ENCODE peak calls at places on chromosomes 6 and 20, in five cellular contexts. One of them, this sample, is unnamed.

GRCh38 chr6:170232186-170233002 is 58.5 kb downstream of the DLL1 start:
- DNase-seq in ovary: no peak
- DNase-seq in A549: no peak
- DNase-seq in sigmoid colon: no peak
- DNase-seq in transverse colon: no peak
- DNase-seq in this sample: no peak

GRCh38 chr6:19662911-19663310 is 174.3 kb upstream of the ID4 start:
- DNase-seq in ovary: no peak
- DNase-seq in A549: no peak
- DNase-seq in sigmoid colon: no peak
- DNase-seq in transverse colon: no peak
- DNase-seq in this sample: no peak

GRCh38 chr6:147218797-147219196 is 14.6 kb downstream of the STXBP5 start:
- DNase-seq in ovary: no peak
- DNase-seq in A549: no peak
- DNase-seq in sigmoid colon: no peak
- DNase-seq in transverse colon: no peak
- DNase-seq in this sample: no peak

GRCh38 chr6:138476116-138476515 is 23.2 kb downstream of the NHSL1 start:
- DNase-seq in ovary: no peak
- DNase-seq in A549: no peak
- DNase-seq in sigmoid colon: no peak
- DNase-seq in transverse colon: no peak
- DNase-seq in this sample: no peak

GRCh38 chr20:543369-544152 is at the start of gene CSNK2A1:
- DNase-seq in ovary: peak
- DNase-seq in A549: peak
- DNase-seq in sigmoid colon: peak
- DNase-seq in transverse colon: peak
- DNase-seq in this sample: peak

GRCh38 chr20:22800161-22800560 is 215.8 kb upstream of the FOXA2 start:
- DNase-seq in ovary: no peak
- DNase-seq in A549: no peak
- DNase-seq in sigmoid colon: no peak
- DNase-seq in transverse colon: no peak
- DNase-seq in this sample: no peak

GRCh38 chr6:125188037-125188436 is 34.5 kb downstream of the TPD52L1 start:
- DNase-seq in ovary: no peak
- DNase-seq in A549: no peak
- DNase-seq in sigmoid colon: no peak
- DNase-seq in transverse colon: no peak
- DNase-seq in this sample: no peak

GRCh38 chr6:77092971-77093370 is 370.3 kb downstream of the HTR1B start:
- DNase-seq in ovary: no peak
- DNase-seq in A549: no peak
- DNase-seq in sigmoid colon: no peak
- DNase-seq in transverse colon: no peak
- DNase-seq in this sample: no peak

GRCh38 chr6:34771727-34772126 is 14.4 kb downstream of the SNRPC start:
- DNase-seq in ovary: no peak
- DNase-seq in A549: no peak
- DNase-seq in sigmoid colon: no peak
- DNase-seq in transverse colon: no peak
- DNase-seq in this sample: no peak

GRCh38 chr6:121516331-121516730 is 80.9 kb downstream of the GJA1 start:
- DNase-seq in ovary: no peak
- DNase-seq in A549: no peak
- DNase-seq in sigmoid colon: no peak
- DNase-seq in transverse colon: no peak
- DNase-seq in this sample: no peak

GRCh38 chr6:12196326-12196936 is 93.7 kb upstream of the EDN1 start:
- DNase-seq in ovary: no peak
- DNase-seq in A549: no peak
- DNase-seq in sigmoid colon: no peak
- DNase-seq in transverse colon: no peak
- DNase-seq in this sample: no peak

GRCh38 chr6:166252601-166253000 is 55.6 kb downstream of the PRR18 start:
- DNase-seq in ovary: no peak
- DNase-seq in A549: no peak
- DNase-seq in sigmoid colon: no peak
- DNase-seq in transverse colon: no peak
- DNase-seq in this sample: no peak

GRCh38 chr6:40398034-40398679 is 189.0 kb downstream of the LRFN2 start:
- DNase-seq in ovary: no peak
- DNase-seq in A549: no peak
- DNase-seq in sigmoid colon: peak
- DNase-seq in transverse colon: no peak
- DNase-seq in this sample: no peak

GRCh38 chr20:41734506-41734945 is 116.3 kb upstream of the CHD6 start:
- DNase-seq in ovary: no peak
- DNase-seq in A549: peak
- DNase-seq in sigmoid colon: no peak
- DNase-seq in transverse colon: peak
- DNase-seq in this sample: peak

GRCh38 chr6:100622907-100623692 is 158.4 kb upstream of the SIM1 start:
- DNase-seq in ovary: no peak
- DNase-seq in A549: no peak
- DNase-seq in sigmoid colon: no peak
- DNase-seq in transverse colon: no peak
- DNase-seq in this sample: no peak

GRCh38 chr20:40489886-40490285 is 199.2 kb downstream of the MAFB start:
- DNase-seq in ovary: no peak
- DNase-seq in A549: no peak
- DNase-seq in sigmoid colon: no peak
- DNase-seq in transverse colon: no peak
- DNase-seq in this sample: no peak

GRCh38 chr20:53334861-53335260 is 258.8 kb downstream of the ZNF217 start:
- DNase-seq in ovary: no peak
- DNase-seq in A549: no peak
- DNase-seq in sigmoid colon: no peak
- DNase-seq in transverse colon: no peak
- DNase-seq in this sample: no peak

GRCh38 chr20:58650181-58650775 is 805 bp upstream of the STX16 start:
- DNase-seq in ovary: peak
- DNase-seq in A549: no peak
- DNase-seq in sigmoid colon: peak
- DNase-seq in transverse colon: no peak
- DNase-seq in this sample: peak

GRCh38 chr20:57464642-57465211 is 60.2 kb downstream of the CTCFL start:
- DNase-seq in ovary: no peak
- DNase-seq in A549: peak
- DNase-seq in sigmoid colon: no peak
- DNase-seq in transverse colon: no peak
- DNase-seq in this sample: no peak

GRCh38 chr20:49641683-49642649 is 71.7 kb downstream of the B4GALT5 start:
- DNase-seq in ovary: no peak
- DNase-seq in A549: no peak
- DNase-seq in sigmoid colon: no peak
- DNase-seq in transverse colon: peak
- DNase-seq in this sample: no peak

GRCh38 chr6:235763-236360 is 56.4 kb upstream of the DUSP22 start:
- DNase-seq in ovary: no peak
- DNase-seq in A549: no peak
- DNase-seq in sigmoid colon: no peak
- DNase-seq in transverse colon: no peak
- DNase-seq in this sample: no peak

GRCh38 chr20:47677314-47678129 is 107.8 kb downstream of the SULF2 start:
- DNase-seq in ovary: peak
- DNase-seq in A549: peak
- DNase-seq in sigmoid colon: no peak
- DNase-seq in transverse colon: peak
- DNase-seq in this sample: peak

GRCh38 chr20:17909745-17910345 is 58.7 kb downstream of the SNX5 start:
- DNase-seq in ovary: no peak
- DNase-seq in A549: no peak
- DNase-seq in sigmoid colon: peak
- DNase-seq in transverse colon: no peak
- DNase-seq in this sample: no peak

GRCh38 chr6:39156763-39157162 is 41.8 kb upstream of the SAYSD1 start:
- DNase-seq in ovary: no peak
- DNase-seq in A549: no peak
- DNase-seq in sigmoid colon: no peak
- DNase-seq in transverse colon: no peak
- DNase-seq in this sample: no peak

GRCh38 chr6:139644821-139645220 is 270.4 kb upstream of the CITED2 start:
- DNase-seq in ovary: no peak
- DNase-seq in A549: no peak
- DNase-seq in sigmoid colon: peak
- DNase-seq in transverse colon: no peak
- DNase-seq in this sample: no peak
- TF ChIP-seq EP300 in ovary: no peak
- TF ChIP-seq EP300 in A549: no peak
- TF ChIP-seq EP300 in sigmoid colon: peak
- TF ChIP-seq EP300 in transverse colon: peak
- TF ChIP-seq EP300 in this sample: peak

GRCh38 chr6:139841794-139842215 is 467.4 kb upstream of the CITED2 start:
- DNase-seq in ovary: no peak
- DNase-seq in A549: no peak
- DNase-seq in sigmoid colon: no peak
- DNase-seq in transverse colon: no peak
- DNase-seq in this sample: no peak
- TF ChIP-seq EP300 in ovary: no peak
- TF ChIP-seq EP300 in A549: no peak
- TF ChIP-seq EP300 in sigmoid colon: no peak
- TF ChIP-seq EP300 in transverse colon: no peak
- TF ChIP-seq EP300 in this sample: no peak

GRCh38 chr6:158654960-158655485 is 5.2 kb downstream of the SYTL3 start:
- DNase-seq in ovary: no peak
- DNase-seq in A549: no peak
- DNase-seq in sigmoid colon: no peak
- DNase-seq in transverse colon: no peak
- DNase-seq in this sample: no peak

GRCh38 chr6:158654498-158654897 is 4.6 kb downstream of the SYTL3 start:
- DNase-seq in ovary: peak
- DNase-seq in A549: no peak
- DNase-seq in sigmoid colon: peak
- DNase-seq in transverse colon: peak
- DNase-seq in this sample: peak

GRCh38 chr6:158655569-158656450 is 6.0 kb downstream of the SYTL3 start:
- DNase-seq in ovary: no peak
- DNase-seq in A549: no peak
- DNase-seq in sigmoid colon: no peak
- DNase-seq in transverse colon: no peak
- DNase-seq in this sample: no peak

GRCh38 chr6:158649289-158650143 is at the start of gene SYTL3:
- DNase-seq in ovary: no peak
- DNase-seq in A549: no peak
- DNase-seq in sigmoid colon: peak
- DNase-seq in transverse colon: peak
- DNase-seq in this sample: no peak

DNA sequence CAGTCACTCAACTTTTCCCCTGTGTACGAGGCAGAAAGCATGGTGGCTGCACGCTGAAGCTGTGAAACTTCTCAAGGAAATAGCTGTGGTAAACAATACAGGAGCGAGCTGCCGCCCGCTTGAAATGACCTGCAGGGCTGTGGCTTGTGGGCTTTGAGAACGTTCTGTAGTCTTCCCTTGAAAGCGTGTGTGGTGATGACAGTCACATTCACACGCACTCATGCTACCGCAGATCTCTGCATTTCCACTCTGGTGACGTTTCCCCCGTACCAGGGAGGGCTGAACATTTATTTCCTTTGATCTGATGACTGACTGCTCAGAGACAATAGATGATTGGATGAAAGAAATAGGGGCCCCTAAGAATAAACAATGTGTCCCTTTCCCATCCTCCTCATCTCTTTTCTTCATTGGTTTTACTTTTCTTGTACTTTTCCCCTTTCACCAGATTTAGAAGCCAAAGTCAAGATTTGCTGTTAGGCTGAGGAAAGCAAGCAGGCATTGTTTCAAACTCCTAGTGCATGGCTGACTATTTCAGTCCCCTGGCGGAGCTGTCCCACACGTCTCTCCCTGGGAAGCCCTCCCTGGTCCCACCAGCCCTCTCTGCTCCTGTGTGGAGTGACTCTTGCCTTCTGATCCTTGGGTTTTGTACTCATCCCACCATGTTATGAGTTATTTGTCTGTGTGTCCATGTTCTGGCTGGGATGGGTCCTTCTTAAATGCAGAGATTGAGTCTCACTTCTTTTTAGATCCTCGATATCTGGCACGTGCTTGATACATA is 3.9 kb downstream of the SYTL3 start:
- DNase-seq in ovary: no peak
- DNase-seq in A549: no peak
- DNase-seq in sigmoid colon: no peak
- DNase-seq in transverse colon: peak
- DNase-seq in this sample: no peak
- TF ChIP-seq EP300 in ovary: no peak
- TF ChIP-seq EP300 in A549: no peak
- TF ChIP-seq EP300 in sigmoid colon: peak
- TF ChIP-seq EP300 in transverse colon: peak
- TF ChIP-seq EP300 in this sample: no peak

GRCh38 chr20:59810376-59811187 is 122.9 kb downstream of the SYCP2 start:
- DNase-seq in ovary: no peak
- DNase-seq in A549: no peak
- DNase-seq in sigmoid colon: no peak
- DNase-seq in transverse colon: no peak
- DNase-seq in this sample: peak

GRCh38 chr20:59807909-59808728 is 125.3 kb downstream of the SYCP2 start:
- DNase-seq in ovary: no peak
- DNase-seq in A549: no peak
- DNase-seq in sigmoid colon: peak
- DNase-seq in transverse colon: no peak
- DNase-seq in this sample: peak

GRCh38 chr20:59808729-59809381 is 124.6 kb downstream of the SYCP2 start:
- DNase-seq in ovary: no peak
- DNase-seq in A549: no peak
- DNase-seq in sigmoid colon: peak
- DNase-seq in transverse colon: no peak
- DNase-seq in this sample: peak

GRCh38 chr20:59811681-59812171 is 121.7 kb downstream of the SYCP2 start:
- DNase-seq in ovary: no peak
- DNase-seq in A549: no peak
- DNase-seq in sigmoid colon: no peak
- DNase-seq in transverse colon: no peak
- DNase-seq in this sample: peak

DNA sequence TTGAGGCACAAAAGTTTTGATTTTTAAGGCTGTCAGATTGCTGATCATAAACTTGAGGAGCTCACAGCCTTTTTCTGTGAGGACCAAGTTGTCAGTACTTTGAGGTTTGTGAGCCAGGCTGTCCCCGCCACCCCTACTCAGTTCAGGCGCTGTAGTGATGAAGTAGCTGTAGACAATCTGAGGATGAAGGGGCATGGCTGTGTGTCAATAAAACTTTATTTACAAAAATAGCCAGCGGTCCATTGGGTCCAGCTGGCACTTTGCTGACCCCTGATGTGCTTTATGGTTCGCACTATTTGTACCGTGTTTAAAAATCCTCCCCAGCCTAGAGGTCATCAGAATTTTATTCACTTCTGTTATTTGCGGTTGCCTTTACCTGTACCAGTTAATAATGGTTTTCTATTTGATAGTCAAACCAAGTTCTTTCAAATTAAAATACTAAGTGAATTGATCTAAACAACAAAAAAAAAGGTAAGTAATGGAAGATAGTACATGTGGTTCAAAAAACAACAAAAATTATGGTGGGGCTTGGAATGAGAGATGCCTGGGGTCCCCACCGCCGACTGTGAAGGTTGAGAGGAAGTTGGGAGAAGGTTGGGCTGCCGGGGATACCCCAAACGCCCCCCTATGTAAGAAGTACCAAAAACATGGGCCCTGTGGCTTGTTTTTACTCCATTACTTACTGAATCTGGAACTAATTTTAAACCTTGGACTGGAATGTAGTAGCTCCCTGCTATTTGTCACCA is 123.6 kb downstream of the SYCP2 start:
- DNase-seq in ovary: no peak
- DNase-seq in A549: no peak
- DNase-seq in sigmoid colon: no peak
- DNase-seq in transverse colon: no peak
- DNase-seq in this sample: peak
- TF ChIP-seq EP300 in ovary: no peak
- TF ChIP-seq EP300 in A549: no peak
- TF ChIP-seq EP300 in sigmoid colon: no peak
- TF ChIP-seq EP300 in transverse colon: no peak
- TF ChIP-seq EP300 in this sample: no peak

This sample was measured in SK-N-SH.